ENCODE peak calls at places on chromosomes 4 and X, in eight cellular contexts. C is A549, M is SK-N-SH, G is HCT116, X is endothelial cell of umbilical vein, W is HepG2, S is WTC11, T is K562. K is an unnamed sample.

GRCh38 chrX:17860179-17860780 is 818 bp downstream of the RAI2 start:
- DNase-seq in C (no peak), M (peak; percentile 54), G (no peak), X (peak; percentile 1), W (no peak), S (peak; percentile 11), T (no peak), K (no peak)

GRCh38 chr4:16034010-16034829 is 49.6 kb downstream of the PROM1 start:
- DNase-seq in C (no peak), M (no peak), G (no peak), X (peak; percentile 14), W (peak; percentile 83), S (no peak), T (no peak), K (no peak)

GRCh38 chrX:147741776-147742175 is 169.9 kb upstream of the FMR1 start:
- DNase-seq in C (no peak), M (no peak), G (no peak), X (no peak), W (no peak), S (no peak), T (no peak), K (no peak)

GRCh38 chr4:26573389-26573794 is 10.5 kb upstream of the TBC1D19 start:
- DNase-seq in C (no peak), M (no peak), G (no peak), X (no peak), W (no peak), S (no peak), T (no peak), K (peak; percentile 12)

GRCh38 chrX:145620666-145621065 is 197.0 kb upstream of the SLITRK2 start:
- DNase-seq in C (no peak), M (no peak), G (no peak), X (no peak), W (no peak), S (no peak), T (no peak), K (no peak)

GRCh38 chr4:73127839-73128448 is 58.4 kb upstream of the COX18 start:
- DNase-seq in C (peak; percentile 8), M (peak; percentile 45), G (no peak), X (peak; percentile 17), W (peak; percentile 9), S (peak; percentile 10), T (no peak), K (peak; percentile 22)

GRCh38 chrX:131703646-131704045 is 159.8 kb downstream of the OR13H1 start:
- DNase-seq in C (no peak), M (no peak), G (no peak), X (no peak), W (no peak), S (no peak), T (no peak), K (no peak)

GRCh38 chrX:57930051-57930450 is 19.8 kb upstream of the ZXDA start:
- DNase-seq in C (no peak), M (no peak), G (no peak), X (no peak), W (no peak), S (no peak), T (no peak), K (no peak)

GRCh38 chrX:10399152-10399741 is 221.1 kb downstream of the MID1 start:
- DNase-seq in C (no peak), M (no peak), G (no peak), X (no peak), W (no peak), S (no peak), T (no peak), K (no peak)

GRCh38 chr4:68865760-68866159 is 50.0 kb downstream of the UGT2B10 start:
- DNase-seq in C (no peak), M (no peak), G (no peak), X (no peak), W (no peak), S (no peak), T (no peak), K (no peak)

GRCh38 chr4:45155081-45155777 is 428.9 kb upstream of the GNPDA2 start:
- DNase-seq in C (no peak), M (no peak), G (no peak), X (no peak), W (no peak), S (no peak), T (no peak), K (no peak)

GRCh38 chr4:173485164-173485563 is 44.9 kb downstream of the HAND2 start:
- DNase-seq in C (no peak), M (no peak), G (no peak), X (no peak), W (no peak), S (no peak), T (no peak), K (no peak)

GRCh38 chrX:39907964-39908616 is 189.7 kb downstream of the BCOR start:
- DNase-seq in C (peak; percentile 87), M (peak; percentile 30), G (peak; percentile 53), X (peak; percentile 45), W (peak; percentile 61), S (no peak), T (no peak), K (peak; percentile 76)

GRCh38 chrX:131588995-131589394 is 45.1 kb downstream of the OR13H1 start:
- DNase-seq in C (no peak), M (no peak), G (no peak), X (no peak), W (no peak), S (no peak), T (no peak), K (no peak)

GRCh38 chr4:113987382-113987930 is 8.0 kb upstream of the ARSJ start:
- DNase-seq in C (no peak), M (no peak), G (no peak), X (no peak), W (no peak), S (no peak), T (no peak), K (no peak)

GRCh38 chr4:117154251-117154650 is 68.9 kb upstream of the TRAM1L1 start:
- DNase-seq in C (no peak), M (no peak), G (no peak), X (no peak), W (no peak), S (no peak), T (no peak), K (no peak)

GRCh38 chr4:30789219-30789671 is 69.1 kb downstream of the PCDH7 start:
- DNase-seq in C (no peak), M (no peak), G (peak; percentile 92), X (peak; percentile 45), W (no peak), S (no peak), T (no peak), K (no peak)

GRCh38 chr4:41561241-41561640 is 23.3 kb downstream of the LIMCH1 start:
- DNase-seq in C (no peak), M (no peak), G (no peak), X (no peak), W (no peak), S (no peak), T (no peak), K (no peak)

GRCh38 chr4:22607382-22607781 is 85.4 kb upstream of the GBA3 start:
- DNase-seq in C (peak; percentile 8), M (peak; percentile 59), G (peak; percentile 54), X (peak; percentile 29), W (peak; percentile 35), S (peak; percentile 36), T (no peak), K (peak; percentile 70)

GRCh38 chr4:121764702-121765367 is at the start of gene SMIM43:
- DNase-seq in C (no peak), M (peak; percentile 32), G (no peak), X (peak; percentile 13), W (no peak), S (peak; percentile 57), T (no peak), K (no peak)

GRCh38 chrX:3501833-3502535 is 155.5 kb upstream of the MXRA5 start:
- DNase-seq in C (no peak), M (no peak), G (no peak), X (no peak), W (no peak), S (no peak), T (no peak), K (no peak)

GRCh38 chr4:33104190-33104773 is 2384.1 kb downstream of the PCDH7 start:
- DNase-seq in C (no peak), M (no peak), G (no peak), X (no peak), W (no peak), S (no peak), T (no peak), K (no peak)

GRCh38 chrX:154648931-154649863 is 4.2 kb downstream of the CTAG2 start:
- DNase-seq in C (no peak), M (no peak), G (no peak), X (no peak), W (no peak), S (no peak), T (no peak), K (no peak)

GRCh38 chr4:99404595-99405287 is 30.4 kb downstream of the ADH7 start:
- DNase-seq in C (no peak), M (no peak), G (peak; percentile 18), X (peak; percentile 29), W (no peak), S (no peak), T (no peak), K (peak; percentile 28)
- TF ChIP-seq MAX in C (no peak), M (peak; percentile 51), G (no peak), X (no peak), W (no peak), S (no peak), T (no peak), K (no peak)

GRCh38 chr4:148395771-148396170 is 46.4 kb downstream of the NR3C2 start:
- DNase-seq in C (no peak), M (no peak), G (no peak), X (no peak), W (no peak), S (no peak), T (no peak), K (no peak)
- TF ChIP-seq CTCF in C (no peak), M (no peak), G (no peak), X (no peak), W (no peak), S (no peak), T (no peak), K (no peak)

GRCh38 chr4:129218355-129218754 is 122.4 kb downstream of the C4orf33 start:
- DNase-seq in C (no peak), M (no peak), G (no peak), X (peak; percentile 24), W (no peak), S (no peak), T (no peak), K (no peak)
- TF ChIP-seq MAX in C (no peak), M (no peak), G (no peak), X (no peak), W (no peak), S (no peak), T (no peak), K (no peak)

GRCh38 chr4:40340034-40340433 is 4.9 kb downstream of the CHRNA9 start:
- DNase-seq in C (no peak), M (no peak), G (no peak), X (no peak), W (no peak), S (no peak), T (no peak), K (peak; percentile 22)
- TF ChIP-seq CTCF in C (no peak), M (no peak), G (no peak), X (no peak), W (no peak), S (no peak), T (no peak), K (no peak)

DNA sequence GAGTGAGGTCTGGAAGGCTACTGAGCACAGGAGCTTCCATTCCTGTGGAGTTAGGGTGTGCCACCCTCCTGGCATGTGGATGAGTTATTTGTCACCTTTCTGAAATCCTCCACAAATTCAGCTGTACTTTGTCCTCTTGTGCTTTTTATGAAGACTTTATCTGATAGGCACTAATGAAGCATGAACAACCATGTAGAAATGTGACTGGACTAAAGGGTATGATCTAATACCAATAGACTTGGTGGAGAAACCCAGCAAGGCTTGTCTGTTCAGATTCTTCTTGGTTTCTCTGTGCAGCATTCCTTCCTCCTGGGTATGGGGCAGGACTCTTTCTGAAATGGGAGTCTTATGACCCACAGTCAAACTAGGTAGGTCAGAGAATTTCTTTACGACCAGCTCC is 9.6 kb downstream of the NBDY start:
- DNase-seq in C (no peak), M (no peak), G (no peak), X (no peak), W (no peak), S (no peak), T (no peak), K (no peak)
- TF ChIP-seq MAX in C (no peak), M (no peak), G (no peak), X (no peak), W (no peak), S (no peak), T (no peak), K (no peak)

K was measured in NB4.